ENCODE peak calls at places on chromosomes 7 and 10, in eight cellular contexts. One of them, this sample, is unnamed.

GRCh38 chr10:128631801-128632241 is 505.6 kb upstream of the MKI67 start:
- DNase-seq in effector CD4-positive, alpha-beta T cell: no peak
- DNase-seq in mammary epithelial cell: peak
- DNase-seq in AG10803: peak
- DNase-seq in OCI-LY7: peak
- DNase-seq in NCI-H1436: no peak
- DNase-seq in stimulated activated CD4-positive, alpha-beta T cell treated with anti-CD3 and anti-CD28 coated beads, Interleukin-2, amount 100 ng/mL, for 48 hours: no peak
- DNase-seq in NCI-H1105: no peak
- DNase-seq in this sample: no peak

GRCh38 chr10:71294091-71294561 is 24.9 kb upstream of the SLC29A3 start:
- DNase-seq in effector CD4-positive, alpha-beta T cell: no peak
- DNase-seq in mammary epithelial cell: peak
- DNase-seq in AG10803: no peak
- DNase-seq in OCI-LY7: no peak
- DNase-seq in NCI-H1436: no peak
- DNase-seq in stimulated activated CD4-positive, alpha-beta T cell treated with anti-CD3 and anti-CD28 coated beads, Interleukin-2, amount 100 ng/mL, for 48 hours: no peak
- DNase-seq in NCI-H1105: no peak
- DNase-seq in this sample: no peak

GRCh38 chr7:46754135-46754730 is 827.7 kb downstream of the TNS3 start:
- DNase-seq in effector CD4-positive, alpha-beta T cell: no peak
- DNase-seq in mammary epithelial cell: peak
- DNase-seq in AG10803: peak
- DNase-seq in OCI-LY7: no peak
- DNase-seq in NCI-H1436: no peak
- DNase-seq in stimulated activated CD4-positive, alpha-beta T cell treated with anti-CD3 and anti-CD28 coated beads, Interleukin-2, amount 100 ng/mL, for 48 hours: no peak
- DNase-seq in NCI-H1105: no peak
- DNase-seq in this sample: no peak

GRCh38 chr7:154744226-154744860 is 258.6 kb downstream of the PAXIP1 start:
- DNase-seq in effector CD4-positive, alpha-beta T cell: no peak
- DNase-seq in mammary epithelial cell: no peak
- DNase-seq in AG10803: no peak
- DNase-seq in OCI-LY7: peak
- DNase-seq in NCI-H1436: peak
- DNase-seq in stimulated activated CD4-positive, alpha-beta T cell treated with anti-CD3 and anti-CD28 coated beads, Interleukin-2, amount 100 ng/mL, for 48 hours: peak
- DNase-seq in NCI-H1105: peak
- DNase-seq in this sample: no peak

GRCh38 chr10:95819620-95820329 is 63.8 kb downstream of the ENTPD1 start:
- DNase-seq in effector CD4-positive, alpha-beta T cell: no peak
- DNase-seq in mammary epithelial cell: no peak
- DNase-seq in AG10803: peak
- DNase-seq in OCI-LY7: no peak
- DNase-seq in NCI-H1436: no peak
- DNase-seq in stimulated activated CD4-positive, alpha-beta T cell treated with anti-CD3 and anti-CD28 coated beads, Interleukin-2, amount 100 ng/mL, for 48 hours: no peak
- DNase-seq in NCI-H1105: no peak
- DNase-seq in this sample: no peak

GRCh38 chr7:39609084-39609461 is 14.3 kb upstream of the RALA start:
- DNase-seq in effector CD4-positive, alpha-beta T cell: no peak
- DNase-seq in mammary epithelial cell: peak
- DNase-seq in AG10803: peak
- DNase-seq in OCI-LY7: no peak
- DNase-seq in NCI-H1436: no peak
- DNase-seq in stimulated activated CD4-positive, alpha-beta T cell treated with anti-CD3 and anti-CD28 coated beads, Interleukin-2, amount 100 ng/mL, for 48 hours: no peak
- DNase-seq in NCI-H1105: no peak
- DNase-seq in this sample: no peak

GRCh38 chr10:21705828-21706176 is 171.8 kb downstream of the MLLT10 start:
- DNase-seq in effector CD4-positive, alpha-beta T cell: no peak
- DNase-seq in mammary epithelial cell: no peak
- DNase-seq in AG10803: no peak
- DNase-seq in OCI-LY7: no peak
- DNase-seq in NCI-H1436: no peak
- DNase-seq in stimulated activated CD4-positive, alpha-beta T cell treated with anti-CD3 and anti-CD28 coated beads, Interleukin-2, amount 100 ng/mL, for 48 hours: no peak
- DNase-seq in NCI-H1105: no peak
- DNase-seq in this sample: no peak

GRCh38 chr10:120715214-120715613 is 135.9 kb upstream of the WDR11 start:
- DNase-seq in effector CD4-positive, alpha-beta T cell: no peak
- DNase-seq in mammary epithelial cell: no peak
- DNase-seq in AG10803: no peak
- DNase-seq in OCI-LY7: no peak
- DNase-seq in NCI-H1436: no peak
- DNase-seq in stimulated activated CD4-positive, alpha-beta T cell treated with anti-CD3 and anti-CD28 coated beads, Interleukin-2, amount 100 ng/mL, for 48 hours: no peak
- DNase-seq in NCI-H1105: no peak
- DNase-seq in this sample: no peak

GRCh38 chr10:77636967-77637473 is 588 bp downstream of the KCNMA1 start:
- DNase-seq in effector CD4-positive, alpha-beta T cell: no peak
- DNase-seq in mammary epithelial cell: no peak
- DNase-seq in AG10803: no peak
- DNase-seq in OCI-LY7: no peak
- DNase-seq in NCI-H1436: no peak
- DNase-seq in stimulated activated CD4-positive, alpha-beta T cell treated with anti-CD3 and anti-CD28 coated beads, Interleukin-2, amount 100 ng/mL, for 48 hours: no peak
- DNase-seq in NCI-H1105: no peak
- DNase-seq in this sample: no peak

GRCh38 chr7:518630-519428 is 817 bp downstream of the PDGFA start:
- DNase-seq in effector CD4-positive, alpha-beta T cell: no peak
- DNase-seq in mammary epithelial cell: peak
- DNase-seq in AG10803: peak
- DNase-seq in OCI-LY7: no peak
- DNase-seq in NCI-H1436: peak
- DNase-seq in stimulated activated CD4-positive, alpha-beta T cell treated with anti-CD3 and anti-CD28 coated beads, Interleukin-2, amount 100 ng/mL, for 48 hours: peak
- DNase-seq in NCI-H1105: peak
- DNase-seq in this sample: no peak

GRCh38 chr7:43113622-43114450 is 1.4 kb downstream of the HECW1 start:
- DNase-seq in effector CD4-positive, alpha-beta T cell: no peak
- DNase-seq in mammary epithelial cell: no peak
- DNase-seq in AG10803: peak
- DNase-seq in OCI-LY7: no peak
- DNase-seq in NCI-H1436: no peak
- DNase-seq in stimulated activated CD4-positive, alpha-beta T cell treated with anti-CD3 and anti-CD28 coated beads, Interleukin-2, amount 100 ng/mL, for 48 hours: no peak
- DNase-seq in NCI-H1105: no peak
- DNase-seq in this sample: no peak

GRCh38 chr10:3861785-3862184 is 76.8 kb upstream of the KLF6 start:
- DNase-seq in effector CD4-positive, alpha-beta T cell: no peak
- DNase-seq in mammary epithelial cell: no peak
- DNase-seq in AG10803: no peak
- DNase-seq in OCI-LY7: no peak
- DNase-seq in NCI-H1436: no peak
- DNase-seq in stimulated activated CD4-positive, alpha-beta T cell treated with anti-CD3 and anti-CD28 coated beads, Interleukin-2, amount 100 ng/mL, for 48 hours: no peak
- DNase-seq in NCI-H1105: no peak
- DNase-seq in this sample: no peak

This sample was measured in cortex of kidney.